ENCODE peak calls at places on chromosomes 7 and 10, in five cellular contexts. P, D, F, Y and T are unnamed samples.

GRCh38 chr10:70052462-70053211 is at the start of gene MACROH2A2:
- DNase-seq in P (peak), Y (no peak), F (peak), D (peak), T (peak)

GRCh38 chr10:71729023-71729649 is 9.6 kb upstream of the C10orf105 start:
- DNase-seq in F (no peak), D (no peak), Y (no peak), P (no peak), T (no peak)

GRCh38 chr10:16352146-16352545 is 84.7 kb upstream of the PTER start:
- DNase-seq in D (no peak), Y (no peak), F (no peak), P (no peak), T (no peak)

GRCh38 chr10:32326680-32327363 is 20.1 kb downstream of the EPC1 start:
- DNase-seq in D (no peak), P (no peak), F (no peak), Y (no peak), T (no peak)

GRCh38 chr10:130739016-130739756 is 572.3 kb downstream of the TCERG1L start:
- DNase-seq in P (no peak), Y (no peak), F (no peak), D (no peak), T (no peak)

GRCh38 chr10:13984647-13985155 is 346.0 kb downstream of the FRMD4A start:
- DNase-seq in Y (no peak), D (peak), F (peak), P (no peak), T (no peak)

GRCh38 chr7:82053453-82054032 is 283.7 kb upstream of the HGF start:
- DNase-seq in D (peak), F (no peak), P (no peak), Y (no peak), T (no peak)

GRCh38 chr7:157054927-157055326 is 44.5 kb upstream of the MNX1 start:
- DNase-seq in F (no peak), P (no peak), D (no peak), Y (no peak), T (no peak)

GRCh38 chr7:158829021-158829341 is 328 bp downstream of the ESYT2 start:
- DNase-seq in Y (peak), D (peak), P (peak), F (peak), T (peak)

GRCh38 chr10:70480254-70480861 is 1.8 kb downstream of the PALD1 start:
- DNase-seq in D (no peak), Y (no peak), P (no peak), F (no peak), T (peak)

GRCh38 chr10:111360260-111360925 is 283.6 kb downstream of the ADRA2A start:
- DNase-seq in D (no peak), F (peak), Y (peak), P (no peak), T (peak)

GRCh38 chr10:113476673-113477072 is 76.2 kb upstream of the HABP2 start:
- DNase-seq in P (no peak), F (no peak), Y (no peak), D (no peak), T (no peak)

GRCh38 chr10:113476191-113476590 is 76.7 kb upstream of the HABP2 start:
- DNase-seq in D (no peak), Y (no peak), F (no peak), P (no peak), T (no peak)

GRCh38 chr10:113474756-113475155 is 78.1 kb upstream of the HABP2 start:
- DNase-seq in Y (no peak), P (no peak), F (no peak), D (no peak), T (no peak)

GRCh38 chr10:113473851-113474250 is 79.0 kb upstream of the HABP2 start:
- DNase-seq in Y (no peak), F (peak), D (no peak), P (no peak), T (no peak)

GRCh38 chr10:113475381-113475807 is 77.5 kb upstream of the HABP2 start:
- DNase-seq in Y (peak), P (peak), F (peak), D (no peak), T (no peak)
- TF ChIP-seq CTCF in Y (peak), P (peak), F (no peak), D (no peak), T (no peak)

DNA sequence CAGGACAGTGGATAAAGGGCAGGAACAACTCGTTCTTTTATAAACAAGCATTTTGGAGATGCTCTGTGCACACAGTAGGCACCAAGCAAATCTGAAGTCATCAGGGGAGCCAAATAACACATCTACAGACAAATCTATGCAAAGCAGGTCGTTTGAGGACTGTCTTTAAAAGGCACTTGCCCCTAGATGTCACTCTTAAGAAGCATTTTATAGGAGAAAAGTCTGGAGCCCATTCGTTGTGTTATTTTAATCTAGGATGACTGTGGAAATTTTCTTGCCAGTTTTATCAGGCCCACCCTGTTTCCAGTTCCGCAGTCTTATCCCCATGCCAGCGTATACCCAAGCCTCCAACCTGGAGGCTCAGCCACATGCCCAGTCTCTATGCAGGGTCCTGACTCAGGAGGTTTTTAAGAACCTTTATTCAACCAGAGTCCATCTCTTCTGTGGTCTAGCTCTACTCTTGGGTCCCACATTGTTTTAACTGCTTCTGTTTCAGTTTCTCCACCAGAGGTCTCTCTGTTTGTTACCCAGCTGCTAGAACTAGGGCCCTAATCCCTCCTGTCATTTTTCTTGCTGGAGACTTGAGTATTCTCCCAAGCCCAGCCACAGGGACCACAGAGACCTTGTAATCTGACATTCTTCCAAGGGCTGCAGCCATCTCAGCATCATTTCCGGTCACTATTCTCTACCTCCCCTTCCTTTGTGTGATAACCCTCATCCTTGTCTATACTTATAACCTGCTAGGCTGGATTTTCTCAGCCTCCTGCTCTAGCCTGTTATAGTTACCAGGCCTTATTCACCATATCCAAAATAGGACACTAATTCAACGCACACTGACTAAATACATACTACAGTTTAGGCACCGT is 26.7 kb downstream of the PIK3CG start:
- DNase-seq in Y (peak), P (no peak), D (no peak), F (no peak), T (no peak)
- TF ChIP-seq CTCF in Y (peak), P (no peak), D (no peak), F (peak), T (no peak)

GRCh38 chr7:151745706-151746105 is 131.2 kb downstream of the PRKAG2 start:
- DNase-seq in D (no peak), Y (no peak), P (no peak), F (no peak), T (no peak)
- TF ChIP-seq CTCF in D (no peak), Y (no peak), P (no peak), F (no peak), T (no peak)

GRCh38 chr10:4708123-4708759 is 117.8 kb upstream of the AKR1E2 start:
- DNase-seq in D (no peak), Y (no peak), P (no peak), F (no peak), T (peak)
- TF ChIP-seq CTCF in D (no peak), Y (peak), P (no peak), F (peak), T (peak)

GRCh38 chr7:105876964-105877601 is 684 bp upstream of the ATXN7L1 start:
- DNase-seq in P (no peak), F (peak), Y (no peak), D (peak), T (peak)
- TF ChIP-seq CTCF in P (peak), F (peak), Y (no peak), D (peak), T (peak)

GRCh38 chr10:97888641-97889262 is 39.1 kb downstream of the GOLGA7B start:
- DNase-seq in P (peak), Y (no peak), F (peak), D (peak), T (peak)
- TF ChIP-seq CTCF in P (no peak), Y (no peak), F (no peak), D (no peak), T (no peak)

GRCh38 chr10:109430844-109431243 is 492.5 kb downstream of the XPNPEP1 start:
- DNase-seq in D (no peak), Y (no peak), F (no peak), P (no peak), T (no peak)

GRCh38 chr10:109429956-109430760 is 493.2 kb downstream of the XPNPEP1 start:
- DNase-seq in D (peak), F (peak), Y (no peak), P (no peak), T (no peak)

GRCh38 chr10:109428775-109429480 is 494.4 kb downstream of the XPNPEP1 start:
- DNase-seq in D (no peak), P (no peak), Y (no peak), F (no peak), T (no peak)

GRCh38 chr10:109426987-109427386 is 496.3 kb downstream of the XPNPEP1 start:
- DNase-seq in F (no peak), D (no peak), P (no peak), Y (no peak), T (no peak)

DNA sequence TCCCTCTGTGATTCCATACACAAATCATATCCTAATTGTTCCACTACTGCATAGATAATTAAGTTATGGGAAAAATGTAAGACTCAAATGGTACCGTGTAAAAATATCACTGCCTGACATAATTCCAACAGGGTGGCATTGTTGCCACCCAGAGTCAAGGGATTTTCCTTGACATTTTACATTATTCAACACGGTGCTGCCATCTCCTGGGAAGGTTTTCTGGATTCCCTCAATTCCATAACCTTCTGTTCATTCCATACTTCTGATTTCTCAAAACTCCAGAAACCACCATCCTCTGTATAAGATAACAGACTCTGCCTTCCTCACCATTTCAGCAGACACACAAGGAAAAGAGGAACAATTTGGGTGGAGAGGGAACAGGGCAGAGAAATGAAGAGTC is 495.9 kb downstream of the XPNPEP1 start:
- DNase-seq in P (no peak), F (peak), D (peak), Y (no peak), T (no peak)
- TF ChIP-seq CTCF in P (no peak), F (no peak), D (peak), Y (peak), T (no peak)

GRCh38 chr10:58477902-58478301 is 34.8 kb upstream of the BICC1 start:
- DNase-seq in Y (no peak), D (peak), F (no peak), P (no peak), T (no peak)
- TF ChIP-seq CTCF in Y (no peak), D (no peak), F (peak), P (peak), T (no peak)

GRCh38 chr7:44286182-44286617 is 39.2 kb downstream of the CAMK2B start:
- DNase-seq in Y (no peak), P (no peak), D (no peak), F (no peak), T (no peak)
- TF ChIP-seq CTCF in Y (no peak), P (no peak), D (no peak), F (no peak), T (no peak)